ENCODE peak calls at places on chromosomes 13 and 19, in seven cellular contexts. H, Q, B, W, I, U and S are unnamed samples.

GRCh38 chr13:78978381-78978998 is 319.5 kb upstream of the OBI1 start:
- DNase-seq in H (no peak), Q (peak; percentile 32), B (peak; percentile 24), W (no peak), I (peak; percentile 61), U (peak; percentile 53), S (peak; percentile 83)

GRCh38 chr19:33193864-33194362 is at the start of gene LRP3:
- DNase-seq in H (no peak), Q (no peak), B (no peak), W (peak; percentile 75), I (peak; percentile 11), U (no peak), S (peak; percentile 26)

GRCh38 chr19:39398297-39398864 is 7.2 kb downstream of the MED29 start:
- DNase-seq in H (no peak), Q (no peak), B (no peak), W (peak; percentile 46), I (peak; percentile 84), U (no peak), S (no peak)

GRCh38 chr13:99086869-99087129 is 108.9 kb upstream of the DOCK9 start:
- DNase-seq in H (no peak), Q (no peak), B (no peak), W (peak; percentile 61), I (no peak), U (no peak), S (peak; percentile 47)

GRCh38 chr13:96958286-96958891 is 35.9 kb downstream of the OXGR1 start:
- DNase-seq in H (no peak), Q (no peak), B (no peak), W (no peak), I (peak; percentile 13), U (no peak), S (peak; percentile 60)

GRCh38 chr13:43058318-43058674 is 34.9 kb downstream of the DNAJC15 start:
- DNase-seq in H (no peak), Q (no peak), B (no peak), W (no peak), I (peak; percentile 62), U (peak; percentile 94), S (peak; percentile 9)

GRCh38 chr19:2180881-2181617 is 17.3 kb downstream of the DOT1L start:
- DNase-seq in H (no peak), Q (no peak), B (no peak), W (no peak), I (no peak), U (no peak), S (no peak)

GRCh38 chr19:3366761-3367571 is 583 bp downstream of the NFIC start:
- DNase-seq in H (no peak), Q (no peak), B (no peak), W (peak; percentile 81), I (no peak), U (no peak), S (peak; percentile 43)

GRCh38 chr19:13844130-13844631 is 32.8 kb upstream of the NANOS3 start:
- DNase-seq in H (no peak), Q (no peak), B (no peak), W (no peak), I (no peak), U (no peak), S (no peak)

GRCh38 chr19:42313096-42313839 is at the start of gene TMEM145:
- DNase-seq in H (no peak), Q (no peak), B (no peak), W (peak; percentile 59), I (peak; percentile 52), U (no peak), S (peak; percentile 55)

GRCh38 chr13:81020010-81020409 is 679.1 kb upstream of the SPRY2 start:
- DNase-seq in H (no peak), Q (no peak), B (no peak), W (no peak), I (no peak), U (no peak), S (no peak)

GRCh38 chr19:16895467-16896097 is 6.8 kb downstream of the F2RL3 start:
- DNase-seq in H (no peak), Q (no peak), B (no peak), W (peak; percentile 82), I (no peak), U (no peak), S (no peak)

GRCh38 chr19:52099497-52100138 is 4.1 kb upstream of the ZNF841 start:
- DNase-seq in H (no peak), Q (no peak), B (no peak), W (no peak), I (no peak), U (no peak), S (no peak)

GRCh38 chr13:26646603-26647002 is 89.1 kb downstream of the WASF3 start:
- DNase-seq in H (no peak), Q (no peak), B (no peak), W (no peak), I (no peak), U (no peak), S (no peak)

GRCh38 chr19:17125052-17125727 is 49.6 kb downstream of the MYO9B start:
- DNase-seq in H (no peak), Q (peak; percentile 25), B (peak; percentile 91), W (no peak), I (peak; percentile 34), U (peak; percentile 61), S (no peak)